ENCODE peak calls at places on chromosomes 5 and 9, in five cellular contexts. G is suprapubic skin; M is CD4-positive, alpha-beta memory T cell; P is IMR-90; F is RWPE2. Y is an unnamed sample.

GRCh38 chr9:12819436-12820185 is 44.8 kb downstream of the LURAP1L start:
- DNase-seq in G (no peak), M (no peak), P (no peak), F (no peak), Y (peak; percentile 17)

GRCh38 chr5:42988568-42988967 is 51.6 kb downstream of the ANXA2R start:
- DNase-seq in G (no peak), M (no peak), P (no peak), F (no peak), Y (no peak)

GRCh38 chr5:1463326-1464095 is 18.3 kb upstream of the SLC6A3 start:
- DNase-seq in G (peak; percentile 70), M (no peak), P (no peak), F (peak; percentile 68), Y (no peak)

GRCh38 chr9:22136446-22137140 is 127.5 kb upstream of the CDKN2B start:
- DNase-seq in G (no peak), M (no peak), P (peak; percentile 89), F (no peak), Y (no peak)

GRCh38 chr5:41843456-41844112 is 26.6 kb downstream of the OXCT1 start:
- DNase-seq in G (no peak), M (peak; percentile 41), P (peak; percentile 75), F (no peak), Y (peak; percentile 58)

GRCh38 chr5:170470808-170471404 is 32.9 kb upstream of the KCNIP1 start:
- DNase-seq in G (no peak), M (no peak), P (no peak), F (no peak), Y (no peak)

GRCh38 chr5:103256178-103256577 is 2.4 kb upstream of the MACIR start:
- DNase-seq in G (no peak), M (no peak), P (no peak), F (no peak), Y (no peak)

GRCh38 chr5:89045216-89045615 is 162.2 kb upstream of the MEF2C start:
- DNase-seq in G (no peak), M (no peak), P (no peak), F (no peak), Y (no peak)

GRCh38 chr9:133760713-133761290 is 22.6 kb upstream of the SARDH start:
- DNase-seq in G (no peak), M (no peak), P (no peak), F (no peak), Y (no peak)

GRCh38 chr5:5881294-5881693 is 458.8 kb downstream of the ICE1 start:
- DNase-seq in G (no peak), M (no peak), P (no peak), F (no peak), Y (no peak)

GRCh38 chr5:171464829-171465228 is 45.4 kb downstream of the FGF18 start:
- DNase-seq in G (no peak), M (no peak), P (no peak), F (no peak), Y (no peak)

GRCh38 chr5:32259033-32259432 is 53.7 kb downstream of the MTMR12 start:
- DNase-seq in G (no peak), M (no peak), P (peak; percentile 32), F (no peak), Y (no peak)

GRCh38 chr9:6449645-6450044 is 36.6 kb downstream of the UHRF2 start:
- DNase-seq in G (no peak), M (no peak), P (no peak), F (no peak), Y (no peak)

GRCh38 chr5:140182075-140182709 is 7.2 kb downstream of the CYSTM1 start:
- DNase-seq in G (no peak), M (no peak), P (no peak), F (no peak), Y (no peak)

GRCh38 chr5:24816206-24816605 is 171.4 kb upstream of the CDH10 start:
- DNase-seq in G (no peak), M (no peak), P (no peak), F (no peak), Y (no peak)

GRCh38 chr5:59390074-59390659 is 503.4 kb downstream of the PDE4D start:
- DNase-seq in G (no peak), M (peak; percentile 25), P (peak; percentile 20), F (no peak), Y (peak; percentile 8)

GRCh38 chr9:134738869-134739659 is 97.5 kb downstream of the COL5A1 start:
- DNase-seq in G (peak; percentile 89), M (no peak), P (peak; percentile 49), F (no peak), Y (no peak)

GRCh38 chr5:109877670-109878045 is 187.9 kb downstream of the MAN2A1 start:
- DNase-seq in G (no peak), M (no peak), P (peak; percentile 24), F (no peak), Y (no peak)

GRCh38 chr5:93592866-93593265 is 9.8 kb downstream of the NR2F1 start:
- DNase-seq in G (no peak), M (no peak), P (no peak), F (no peak), Y (no peak)

GRCh38 chr5:93595420-93596136 is 12.6 kb downstream of the NR2F1 start:
- DNase-seq in G (no peak), M (no peak), P (no peak), F (no peak), Y (no peak)

GRCh38 chr5:93594591-93595419 is 11.8 kb downstream of the NR2F1 start:
- DNase-seq in G (no peak), M (no peak), P (no peak), F (no peak), Y (no peak)

GRCh38 chr5:93591323-93591945 is 8.4 kb downstream of the NR2F1 start:
- DNase-seq in G (no peak), M (no peak), P (no peak), F (no peak), Y (no peak)

DNA sequence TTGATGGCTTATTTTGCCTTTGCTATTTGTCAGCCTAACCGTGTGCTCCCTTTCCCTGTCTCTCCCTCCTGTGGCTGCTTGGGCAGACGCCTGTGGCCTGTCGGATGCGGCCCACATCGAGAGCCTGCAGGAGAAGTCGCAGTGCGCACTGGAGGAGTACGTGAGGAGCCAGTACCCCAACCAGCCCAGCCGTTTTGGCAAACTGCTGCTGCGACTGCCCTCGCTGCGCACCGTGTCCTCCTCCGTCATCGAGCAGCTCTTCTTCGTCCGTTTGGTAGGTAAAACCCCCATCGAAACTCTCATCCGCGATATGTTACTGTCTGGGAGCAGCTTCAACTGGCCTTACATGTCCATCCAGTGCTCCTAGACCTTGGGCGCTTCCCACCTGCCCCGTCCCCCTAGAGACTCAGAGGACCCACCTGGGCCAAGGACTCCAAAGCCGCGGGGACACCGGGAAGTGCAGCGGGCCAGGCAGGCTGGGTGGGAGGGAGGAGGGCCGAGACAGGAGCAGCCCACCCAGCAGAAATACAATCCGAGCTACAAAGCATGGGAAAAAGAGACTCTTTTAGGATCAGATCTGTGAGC is 10.5 kb downstream of the NR2F1 start:
- DNase-seq in G (no peak), M (no peak), P (no peak), F (no peak), Y (no peak)
- H3K4me3 ChIP-seq in G (no peak overlapping the region), M (no peak overlapping the region), P (peak overlapping the region; percentile 1), F (no peak overlapping the region), Y (no peak overlapping the region)

GRCh38 chr9:120065151-120065550 is 514.8 kb downstream of the CDK5RAP2 start:
- DNase-seq in G (no peak), M (no peak), P (no peak), F (no peak), Y (no peak)
- H3K4me3 ChIP-seq in G (no peak overlapping the region), M (no peak overlapping the region), P (no peak overlapping the region), F (no peak overlapping the region), Y (no peak overlapping the region)

DNA sequence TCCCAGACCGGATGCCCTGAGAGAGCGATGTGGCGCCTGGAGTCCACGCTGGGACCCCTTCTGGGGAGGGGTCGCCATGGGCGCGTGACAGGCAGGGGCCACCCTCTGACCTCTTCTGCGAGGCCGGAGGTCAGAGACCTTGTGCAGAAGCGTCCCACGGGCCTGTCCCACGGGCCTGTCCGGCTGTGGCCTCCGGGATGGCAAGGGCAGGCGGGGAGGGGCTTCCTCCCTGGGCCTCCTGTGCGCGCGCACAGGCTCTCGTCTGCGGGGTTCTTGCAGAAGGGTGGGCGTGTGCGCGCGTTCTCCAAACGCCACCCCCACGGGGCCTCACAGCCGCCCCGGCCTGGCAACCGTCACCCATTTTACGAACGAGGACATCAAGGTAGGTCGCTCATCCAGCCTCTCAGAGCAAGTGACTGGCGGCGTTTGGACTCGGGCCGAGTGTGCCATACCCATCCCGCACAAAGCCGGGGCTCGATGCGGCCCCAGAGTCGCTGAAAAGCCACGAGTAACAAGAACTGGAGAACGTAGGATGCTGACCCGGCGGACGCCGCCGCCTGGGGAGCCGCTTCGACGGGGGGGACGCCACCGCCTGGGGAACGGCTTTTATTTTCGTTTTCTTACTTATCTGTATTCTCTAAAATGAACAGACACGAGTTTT is 897 bp downstream of the AHRR start:
- DNase-seq in G (peak; percentile 80), M (no peak), P (peak; percentile 36), F (no peak), Y (no peak)
- H3K4me3 ChIP-seq in G (peak overlapping the region; percentile 51), M (no peak overlapping the region), P (peak overlapping the region; percentile 98), F (peak overlapping the region; percentile 44), Y (no peak overlapping the region)

DNA sequence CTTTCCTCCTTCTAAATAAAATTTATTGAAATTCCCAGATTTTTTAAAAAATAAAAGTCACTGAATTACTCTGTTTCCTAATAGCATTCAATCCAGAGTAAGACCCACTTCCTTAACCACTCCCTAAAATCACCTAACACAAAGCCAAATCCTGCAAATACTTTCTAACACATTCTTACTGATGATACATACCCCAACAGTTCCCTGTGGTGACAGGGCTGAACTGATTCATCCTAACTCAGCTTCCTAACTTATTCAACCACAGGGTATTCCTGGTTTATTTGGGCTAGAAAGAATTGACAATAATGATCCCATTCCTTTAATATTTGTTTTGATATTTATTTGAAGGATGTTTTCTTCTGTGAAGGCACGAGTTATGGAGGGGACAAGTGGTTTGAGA is 40.7 kb upstream of the ZNF300 start:
- DNase-seq in G (no peak), M (no peak), P (peak; percentile 5), F (no peak), Y (no peak)
- H3K4me3 ChIP-seq in G (peak overlapping the region; percentile 46), M (no peak overlapping the region), P (no peak overlapping the region), F (no peak overlapping the region), Y (no peak overlapping the region)

GRCh38 chr5:92081958-92082712 is 699.0 kb upstream of the ARRDC3 start:
- DNase-seq in G (no peak), M (no peak), P (no peak), F (no peak), Y (no peak)
- H3K4me3 ChIP-seq in G (no peak overlapping the region), M (no peak overlapping the region), P (no peak overlapping the region), F (no peak overlapping the region), Y (no peak overlapping the region)

GRCh38 chr9:130663258-130664171 is 879 bp upstream of the PRDM12 start:
- DNase-seq in G (no peak), M (no peak), P (no peak), F (no peak), Y (no peak)
- H3K4me3 ChIP-seq in G (peak overlapping the region; percentile 25), M (peak overlapping the region; percentile 9), P (no peak overlapping the region), F (no peak overlapping the region), Y (no peak overlapping the region)

DNA sequence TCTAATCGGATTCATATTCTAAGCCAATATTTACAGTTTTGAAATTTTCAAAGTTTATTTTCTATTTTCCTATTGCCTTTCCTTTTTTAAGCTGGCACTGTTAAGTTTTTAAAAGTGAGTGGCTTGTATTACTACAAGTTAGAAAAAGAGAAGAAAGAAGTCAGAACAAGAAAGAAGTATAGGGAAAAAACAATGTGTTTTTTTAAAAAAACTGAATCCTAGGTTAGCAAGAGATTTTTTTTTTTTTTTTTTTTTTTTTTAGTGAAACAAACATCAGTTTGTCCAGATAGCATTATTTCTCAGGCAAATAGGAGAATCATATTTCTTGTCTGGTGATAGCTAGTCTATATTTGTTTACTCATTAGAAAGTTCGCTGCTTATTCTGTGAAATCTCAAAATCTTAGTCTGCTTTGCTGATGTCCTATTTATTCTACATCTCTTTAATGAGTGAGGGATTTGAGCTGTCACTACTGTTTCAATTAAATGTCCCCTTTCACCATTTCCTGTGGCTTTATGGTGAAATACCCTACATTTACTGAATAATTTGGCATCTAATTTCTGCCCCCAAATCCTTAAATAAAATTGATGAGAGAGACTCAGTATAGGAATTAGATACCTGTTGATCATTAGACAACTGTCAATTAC is 19.1 kb upstream of the LMNB1 start:
- DNase-seq in G (no peak), M (no peak), P (no peak), F (no peak), Y (no peak)
- H3K4me3 ChIP-seq in G (no peak overlapping the region), M (no peak overlapping the region), P (no peak overlapping the region), F (no peak overlapping the region), Y (no peak overlapping the region)

Y was measured in Jurkat, Clone E6-1.